ENCODE peak calls at places on chromosomes 4 and X, in eight cellular contexts. X is nephron progenitor cell; W is ELR; U is ELF-1; A is ACHN; C is GM13976; L is globus pallidus; D is activated effector memory CD4-positive, alpha-beta T cell treated with anti-CD3 and anti-CD28 coated beads, Interleukin-2, amount 50 U/mL, for 16 hours. N is an unnamed sample.

GRCh38 chrX:147912093-147912801 is 528 bp downstream of the FMR1 start:
- DNase-seq in D (peak), U (peak), L (peak), A (peak), W (peak), X (peak), C (peak), N (peak)

GRCh38 chr4:67861513-67861912 is 22.3 kb downstream of the TMPRSS11D start:
- DNase-seq in U (no peak), W (no peak), C (no peak), L (no peak), A (no peak), D (no peak), X (no peak), N (no peak)

GRCh38 chr4:123478859-123479345 is 82.3 kb downstream of the SPRY1 start:
- DNase-seq in U (peak), X (peak), D (no peak), W (peak), L (no peak), C (no peak), A (no peak), N (peak)

GRCh38 chr4:182306792-182307507 is 63.7 kb downstream of the TENM3 start:
- DNase-seq in D (no peak), L (no peak), U (no peak), W (peak), A (no peak), X (no peak), C (no peak), N (peak)

GRCh38 chr4:54837576-54838140 is 179.9 kb downstream of the KIT start:
- DNase-seq in W (no peak), U (no peak), X (no peak), D (no peak), A (no peak), L (no peak), C (no peak), N (peak)

GRCh38 chrX:13101439-13102139 is 57.2 kb upstream of the FAM9C start:
- DNase-seq in X (no peak), C (no peak), L (no peak), U (peak), W (peak), D (peak), A (peak), N (peak)

GRCh38 chr4:113052379-113052951 is 3.0 kb downstream of the ANK2 start:
- DNase-seq in D (no peak), U (no peak), C (peak), W (peak), X (no peak), A (peak), L (no peak), N (peak)

GRCh38 chr4:24582235-24582863 is 2.0 kb downstream of the DHX15 start:
- DNase-seq in D (no peak), X (no peak), W (peak), C (no peak), U (no peak), L (no peak), A (no peak), N (no peak)

GRCh38 chrX:139126493-139126892 is 404.0 kb upstream of the F9 start:
- DNase-seq in A (peak), X (peak), C (peak), L (no peak), U (peak), D (no peak), W (peak), N (no peak)

GRCh38 chr4:955161-955921 is 18.0 kb downstream of the DGKQ start:
- DNase-seq in A (no peak), X (no peak), U (no peak), L (no peak), W (no peak), C (no peak), D (peak), N (no peak)

GRCh38 chr4:127505203-127505602 is 127.6 kb upstream of the INTU start:
- DNase-seq in W (peak), A (no peak), X (no peak), U (no peak), D (no peak), L (no peak), C (no peak), N (peak)

GRCh38 chr4:185817403-185817818 is 5.4 kb upstream of the SORBS2 start:
- DNase-seq in L (no peak), U (no peak), X (no peak), W (no peak), D (no peak), C (no peak), A (no peak), N (no peak)

GRCh38 chr4:183398298-183399129 is 45.9 kb upstream of the CDKN2AIP start:
- DNase-seq in A (peak), W (peak), L (peak), U (peak), X (peak), D (peak), C (peak), N (peak)

GRCh38 chr4:16862688-16863087 is 35.8 kb downstream of the LDB2 start:
- DNase-seq in D (no peak), C (no peak), A (no peak), U (no peak), W (no peak), L (no peak), X (peak), N (peak)

GRCh38 chr4:11765849-11766453 is 337.3 kb upstream of the HS3ST1 start:
- DNase-seq in U (peak), A (peak), D (no peak), X (peak), L (peak), C (no peak), W (peak), N (peak)

GRCh38 chr4:184757810-184758209 is 23.9 kb upstream of the CENPU start:
- DNase-seq in D (no peak), W (no peak), A (no peak), U (no peak), L (no peak), C (no peak), X (no peak), N (no peak)

GRCh38 chrX:9308426-9308825 is 156.4 kb upstream of the TBL1X start:
- DNase-seq in D (no peak), U (no peak), L (no peak), C (no peak), W (no peak), A (no peak), X (no peak), N (no peak)

GRCh38 chr4:105145913-105146285 is 777 bp upstream of the TET2 start:
- DNase-seq in C (no peak), U (peak), D (peak), X (no peak), W (peak), L (peak), A (peak), N (no peak)

GRCh38 chr4:73864365-73864764 is 4.8 kb upstream of the CXCL1 start:
- DNase-seq in X (no peak), U (no peak), W (peak), C (peak), L (no peak), D (no peak), A (peak), N (no peak)

GRCh38 chr4:179110816-179111215 is 1668.6 kb upstream of the AGA start:
- DNase-seq in X (no peak), D (no peak), A (no peak), U (no peak), L (no peak), C (no peak), W (no peak), N (no peak)

GRCh38 chr4:47829438-47829837 is 8.4 kb downstream of the CORIN start:
- DNase-seq in C (no peak), A (no peak), L (no peak), U (no peak), X (no peak), D (no peak), W (no peak), N (no peak)

GRCh38 chr4:156293657-156294297 is 340.1 kb upstream of the CTSO start:
- DNase-seq in U (no peak), A (peak), L (no peak), C (no peak), D (no peak), W (peak), X (no peak), N (peak)

GRCh38 chrX:154918060-154918483 is 31.9 kb downstream of the F8A1 start:
- DNase-seq in D (peak), C (peak), U (peak), L (peak), X (peak), A (peak), W (peak), N (peak)

GRCh38 chr4:119493419-119493818 is 135.2 kb downstream of the PDE5A start:
- DNase-seq in X (no peak), U (no peak), A (peak), C (no peak), W (peak), L (no peak), D (no peak), N (peak)

GRCh38 chr4:151801547-151802516 is 41.0 kb upstream of the GATB start:
- DNase-seq in U (peak), X (peak), W (peak), A (peak), D (peak), L (peak), C (no peak), N (peak)

GRCh38 chr4:107689912-107690587 is 30.0 kb downstream of the PAPSS1 start:
- DNase-seq in C (no peak), X (no peak), W (peak), A (peak), L (no peak), U (no peak), D (no peak), N (peak)

GRCh38 chr4:183098080-183098722 is 856 bp upstream of the WWC2 start:
- DNase-seq in W (peak), C (peak), D (peak), U (no peak), X (peak), L (no peak), A (peak), N (peak)

GRCh38 chr4:139440971-139441370 is 12.9 kb upstream of the RAB33B start:
- DNase-seq in D (no peak), X (no peak), A (no peak), C (no peak), W (no peak), U (no peak), L (no peak), N (peak)

GRCh38 chr4:106507440-106507839 is 138.9 kb upstream of the GIMD1 start:
- DNase-seq in W (no peak), L (no peak), D (no peak), A (no peak), U (no peak), X (no peak), C (no peak), N (no peak)

GRCh38 chr4:57504139-57504538 is 394.0 kb upstream of the IGFBP7 start:
- DNase-seq in L (no peak), C (no peak), W (no peak), U (no peak), D (no peak), A (no peak), X (no peak), N (no peak)

GRCh38 chr4:99868126-99868596 is 26.1 kb downstream of the LAMTOR3 start:
- DNase-seq in D (no peak), A (no peak), C (no peak), W (peak), U (peak), L (no peak), X (no peak), N (peak)

GRCh38 chr4:39818646-39819045 is 120.7 kb downstream of the UBE2K start:
- DNase-seq in D (no peak), C (no peak), A (no peak), L (no peak), W (no peak), X (no peak), U (no peak), N (no peak)

GRCh38 chr4:26806331-26806730 is 54.3 kb upstream of the STIM2 start:
- DNase-seq in X (no peak), L (no peak), U (no peak), C (no peak), D (no peak), A (no peak), W (peak), N (no peak)

GRCh38 chrX:56281789-56282188 is 49.6 kb downstream of the KLF8 start:
- DNase-seq in C (no peak), L (peak), X (no peak), W (peak), U (no peak), A (peak), D (no peak), N (peak)

N was measured in EH.